ENCODE peak calls at places on chromosomes 3 and 15, in six cellular contexts. One of them, this sample, is unnamed.

GRCh38 chr15:90402230-90402629 is 14.2 kb downstream of the IQGAP1 start:
- DNase-seq in AG09319: peak
- DNase-seq in aorta: peak
- DNase-seq in A549: peak
- DNase-seq in GM03348: peak
- DNase-seq in left colon: no peak
- DNase-seq in this sample: peak

GRCh38 chr3:42829083-42829627 is 19.9 kb downstream of the ACKR2 start:
- DNase-seq in aorta: no peak
- DNase-seq in AG09319: no peak
- DNase-seq in GM03348: no peak
- DNase-seq in left colon: peak
- DNase-seq in A549: peak
- DNase-seq in this sample: no peak

GRCh38 chr15:77060560-77060959 is 10.3 kb downstream of the TSPAN3 start:
- DNase-seq in AG09319: no peak
- DNase-seq in left colon: no peak
- DNase-seq in A549: no peak
- DNase-seq in aorta: no peak
- DNase-seq in GM03348: peak
- DNase-seq in this sample: no peak

GRCh38 chr15:58472821-58473581 is 41.2 kb downstream of the LIPC start:
- DNase-seq in A549: no peak
- DNase-seq in left colon: no peak
- DNase-seq in aorta: no peak
- DNase-seq in AG09319: no peak
- DNase-seq in GM03348: no peak
- DNase-seq in this sample: no peak

GRCh38 chr3:186368164-186368563 is 6.1 kb upstream of the DGKG start:
- DNase-seq in aorta: no peak
- DNase-seq in A549: no peak
- DNase-seq in left colon: no peak
- DNase-seq in GM03348: no peak
- DNase-seq in AG09319: no peak
- DNase-seq in this sample: no peak

GRCh38 chr15:44489464-44489863 is 47.5 kb upstream of the EIF3J start:
- DNase-seq in AG09319: peak
- DNase-seq in A549: peak
- DNase-seq in GM03348: peak
- DNase-seq in left colon: no peak
- DNase-seq in aorta: no peak
- DNase-seq in this sample: peak

GRCh38 chr3:25469609-25470008 is 41.5 kb downstream of the RARB start:
- DNase-seq in AG09319: no peak
- DNase-seq in A549: no peak
- DNase-seq in left colon: no peak
- DNase-seq in aorta: no peak
- DNase-seq in GM03348: no peak
- DNase-seq in this sample: no peak

GRCh38 chr3:132210476-132211346 is 106.5 kb upstream of the ACP3 start:
- DNase-seq in left colon: peak
- DNase-seq in AG09319: no peak
- DNase-seq in A549: peak
- DNase-seq in GM03348: no peak
- DNase-seq in aorta: no peak
- DNase-seq in this sample: no peak

GRCh38 chr3:39106281-39107055 is 959 bp downstream of the GORASP1 start:
- DNase-seq in left colon: no peak
- DNase-seq in A549: no peak
- DNase-seq in AG09319: no peak
- DNase-seq in aorta: no peak
- DNase-seq in GM03348: peak
- DNase-seq in this sample: no peak

GRCh38 chr3:72488736-72489030 is 359.6 kb downstream of the SHQ1 start:
- DNase-seq in AG09319: no peak
- DNase-seq in left colon: no peak
- DNase-seq in GM03348: peak
- DNase-seq in A549: no peak
- DNase-seq in aorta: no peak
- DNase-seq in this sample: peak

GRCh38 chr15:99509686-99510461 is 55.9 kb upstream of the MEF2A start:
- DNase-seq in GM03348: no peak
- DNase-seq in left colon: no peak
- DNase-seq in A549: no peak
- DNase-seq in aorta: no peak
- DNase-seq in AG09319: no peak
- DNase-seq in this sample: no peak

GRCh38 chr3:42668793-42669217 is 15.3 kb downstream of the ZBTB47 start:
- DNase-seq in left colon: no peak
- DNase-seq in A549: no peak
- DNase-seq in GM03348: peak
- DNase-seq in AG09319: no peak
- DNase-seq in aorta: no peak
- DNase-seq in this sample: no peak

GRCh38 chr3:157201648-157202278 is 41.8 kb upstream of the CCNL1 start:
- DNase-seq in left colon: no peak
- DNase-seq in GM03348: peak
- DNase-seq in A549: peak
- DNase-seq in AG09319: peak
- DNase-seq in aorta: no peak
- DNase-seq in this sample: no peak

GRCh38 chr3:119206611-119207511 is 33.5 kb downstream of the UPK1B start:
- DNase-seq in AG09319: no peak
- DNase-seq in left colon: no peak
- DNase-seq in GM03348: no peak
- DNase-seq in A549: peak
- DNase-seq in aorta: no peak
- DNase-seq in this sample: no peak

GRCh38 chr3:53531749-53532148 is 37.3 kb downstream of the CACNA1D start:
- DNase-seq in left colon: no peak
- DNase-seq in aorta: no peak
- DNase-seq in A549: no peak
- DNase-seq in GM03348: no peak
- DNase-seq in AG09319: no peak
- DNase-seq in this sample: no peak

GRCh38 chr3:195071011-195071728 is 199.8 kb downstream of the XXYLT1 start:
- DNase-seq in GM03348: no peak
- DNase-seq in aorta: peak
- DNase-seq in AG09319: no peak
- DNase-seq in left colon: peak
- DNase-seq in A549: no peak
- DNase-seq in this sample: no peak

GRCh38 chr3:52978109-52978754 is 67.6 kb downstream of the SFMBT1 start:
- DNase-seq in aorta: no peak
- DNase-seq in GM03348: no peak
- DNase-seq in A549: no peak
- DNase-seq in left colon: no peak
- DNase-seq in AG09319: no peak
- DNase-seq in this sample: no peak

GRCh38 chr3:191461113-191461595 is at the start of gene PYDC2:
- DNase-seq in A549: no peak
- DNase-seq in GM03348: no peak
- DNase-seq in left colon: no peak
- DNase-seq in aorta: no peak
- DNase-seq in AG09319: no peak
- DNase-seq in this sample: no peak

GRCh38 chr3:46208167-46208704 is at the start of gene CCR1:
- DNase-seq in A549: peak
- DNase-seq in aorta: no peak
- DNase-seq in left colon: no peak
- DNase-seq in AG09319: no peak
- DNase-seq in GM03348: no peak
- DNase-seq in this sample: no peak